ENCODE peak calls at places on chromosomes 4 and X, in six cellular contexts. One of them, this sample, is unnamed.
A peak's percentile ranks its signal among the peaks of the same experiment; 100 is the strongest.

GRCh38 chr4:47623916-47624554 is 139.0 kb downstream of the ATP10D start:
- DNase-seq in ELF-1: no peak
- DNase-seq in uterus: no peak
- DNase-seq in AG10803: peak; percentile 90
- DNase-seq in tibial artery: no peak
- DNase-seq in activated CD4-positive, alpha-beta T cell treated with anti-CD3 and anti-CD28 coated beads, Interleukin-2, amount 50 U/mL, for 24 hours: no peak
- DNase-seq in this sample: no peak

GRCh38 chr4:14254252-14254651 is 626.7 kb upstream of the BOD1L1 start:
- DNase-seq in ELF-1: peak; percentile 20
- DNase-seq in uterus: peak; percentile 12
- DNase-seq in AG10803: peak; percentile 34
- DNase-seq in tibial artery: peak; percentile 31
- DNase-seq in activated CD4-positive, alpha-beta T cell treated with anti-CD3 and anti-CD28 coated beads, Interleukin-2, amount 50 U/mL, for 24 hours: no peak
- DNase-seq in this sample: no peak

GRCh38 chr4:6250235-6250983 is 19.2 kb upstream of the WFS1 start:
- DNase-seq in ELF-1: peak; percentile 71
- DNase-seq in uterus: no peak
- DNase-seq in AG10803: peak; percentile 55
- DNase-seq in tibial artery: no peak
- DNase-seq in activated CD4-positive, alpha-beta T cell treated with anti-CD3 and anti-CD28 coated beads, Interleukin-2, amount 50 U/mL, for 24 hours: peak; percentile 49
- DNase-seq in this sample: no peak

GRCh38 chr4:42152507-42153504 is at the start of gene BEND4:
- DNase-seq in ELF-1: peak; percentile 25
- DNase-seq in uterus: no peak
- DNase-seq in AG10803: no peak
- DNase-seq in tibial artery: no peak
- DNase-seq in activated CD4-positive, alpha-beta T cell treated with anti-CD3 and anti-CD28 coated beads, Interleukin-2, amount 50 U/mL, for 24 hours: no peak
- DNase-seq in this sample: no peak

GRCh38 chr4:111066887-111067286 is 444.0 kb upstream of the PITX2 start:
- DNase-seq in ELF-1: no peak
- DNase-seq in uterus: no peak
- DNase-seq in AG10803: peak; percentile 67
- DNase-seq in tibial artery: no peak
- DNase-seq in activated CD4-positive, alpha-beta T cell treated with anti-CD3 and anti-CD28 coated beads, Interleukin-2, amount 50 U/mL, for 24 hours: no peak
- DNase-seq in this sample: no peak

GRCh38 chrX:53481093-53481492 is 46.9 kb upstream of the HSD17B10 start:
- DNase-seq in ELF-1: peak; percentile 37
- DNase-seq in uterus: no peak
- DNase-seq in AG10803: no peak
- DNase-seq in tibial artery: no peak
- DNase-seq in activated CD4-positive, alpha-beta T cell treated with anti-CD3 and anti-CD28 coated beads, Interleukin-2, amount 50 U/mL, for 24 hours: no peak
- DNase-seq in this sample: no peak

GRCh38 chr4:181278941-181279340 is 964.3 kb upstream of the TENM3 start:
- DNase-seq in ELF-1: no peak
- DNase-seq in uterus: no peak
- DNase-seq in AG10803: no peak
- DNase-seq in tibial artery: no peak
- DNase-seq in activated CD4-positive, alpha-beta T cell treated with anti-CD3 and anti-CD28 coated beads, Interleukin-2, amount 50 U/mL, for 24 hours: no peak
- DNase-seq in this sample: no peak

GRCh38 chrX:11334165-11334564 is 41.0 kb downstream of the AMELX start:
- DNase-seq in ELF-1: no peak
- DNase-seq in uterus: no peak
- DNase-seq in AG10803: no peak
- DNase-seq in tibial artery: no peak
- DNase-seq in activated CD4-positive, alpha-beta T cell treated with anti-CD3 and anti-CD28 coated beads, Interleukin-2, amount 50 U/mL, for 24 hours: no peak
- DNase-seq in this sample: no peak

GRCh38 chr4:86380176-86380724 is 20.4 kb upstream of the MAPK10 start:
- DNase-seq in ELF-1: peak; percentile 36
- DNase-seq in uterus: no peak
- DNase-seq in AG10803: no peak
- DNase-seq in tibial artery: no peak
- DNase-seq in activated CD4-positive, alpha-beta T cell treated with anti-CD3 and anti-CD28 coated beads, Interleukin-2, amount 50 U/mL, for 24 hours: no peak
- DNase-seq in this sample: no peak

GRCh38 chr4:143025111-143025704 is 159.5 kb upstream of the USP38 start:
- DNase-seq in ELF-1: peak; percentile 48
- DNase-seq in uterus: no peak
- DNase-seq in AG10803: peak; percentile 58
- DNase-seq in tibial artery: no peak
- DNase-seq in activated CD4-positive, alpha-beta T cell treated with anti-CD3 and anti-CD28 coated beads, Interleukin-2, amount 50 U/mL, for 24 hours: no peak
- DNase-seq in this sample: peak; percentile 54

GRCh38 chr4:113452868-113453620 is 308.5 kb downstream of the CAMK2D start:
- DNase-seq in ELF-1: peak; percentile 72
- DNase-seq in uterus: peak; percentile 25
- DNase-seq in AG10803: peak; percentile 25
- DNase-seq in tibial artery: no peak
- DNase-seq in activated CD4-positive, alpha-beta T cell treated with anti-CD3 and anti-CD28 coated beads, Interleukin-2, amount 50 U/mL, for 24 hours: no peak
- DNase-seq in this sample: no peak

GRCh38 chr4:178205826-178206225 is 763.6 kb upstream of the AGA start:
- DNase-seq in ELF-1: no peak
- DNase-seq in uterus: no peak
- DNase-seq in AG10803: no peak
- DNase-seq in tibial artery: no peak
- DNase-seq in activated CD4-positive, alpha-beta T cell treated with anti-CD3 and anti-CD28 coated beads, Interleukin-2, amount 50 U/mL, for 24 hours: no peak
- DNase-seq in this sample: no peak

GRCh38 chr4:98242538-98242937 is 18.6 kb upstream of the RAP1GDS1 start:
- DNase-seq in ELF-1: no peak
- DNase-seq in uterus: no peak
- DNase-seq in AG10803: peak; percentile 8
- DNase-seq in tibial artery: no peak
- DNase-seq in activated CD4-positive, alpha-beta T cell treated with anti-CD3 and anti-CD28 coated beads, Interleukin-2, amount 50 U/mL, for 24 hours: no peak
- DNase-seq in this sample: no peak

GRCh38 chr4:1604706-1605205 is 79.4 kb downstream of the FAM53A start:
- DNase-seq in ELF-1: no peak
- DNase-seq in uterus: no peak
- DNase-seq in AG10803: no peak
- DNase-seq in tibial artery: no peak
- DNase-seq in activated CD4-positive, alpha-beta T cell treated with anti-CD3 and anti-CD28 coated beads, Interleukin-2, amount 50 U/mL, for 24 hours: no peak
- DNase-seq in this sample: peak; percentile 71

GRCh38 chr4:20418865-20419451 is 167.3 kb downstream of the SLIT2 start:
- DNase-seq in ELF-1: no peak
- DNase-seq in uterus: no peak
- DNase-seq in AG10803: peak; percentile 82
- DNase-seq in tibial artery: no peak
- DNase-seq in activated CD4-positive, alpha-beta T cell treated with anti-CD3 and anti-CD28 coated beads, Interleukin-2, amount 50 U/mL, for 24 hours: no peak
- DNase-seq in this sample: no peak

GRCh38 chr4:173488656-173489055 is 41.4 kb downstream of the HAND2 start:
- DNase-seq in ELF-1: no peak
- DNase-seq in uterus: no peak
- DNase-seq in AG10803: peak; percentile 42
- DNase-seq in tibial artery: no peak
- DNase-seq in activated CD4-positive, alpha-beta T cell treated with anti-CD3 and anti-CD28 coated beads, Interleukin-2, amount 50 U/mL, for 24 hours: no peak
- DNase-seq in this sample: no peak

GRCh38 chr4:18057821-18058533 is 36.4 kb upstream of the LCORL start:
- DNase-seq in ELF-1: no peak
- DNase-seq in uterus: no peak
- DNase-seq in AG10803: no peak
- DNase-seq in tibial artery: no peak
- DNase-seq in activated CD4-positive, alpha-beta T cell treated with anti-CD3 and anti-CD28 coated beads, Interleukin-2, amount 50 U/mL, for 24 hours: no peak
- DNase-seq in this sample: no peak

GRCh38 chr4:150240011-150240410 is 161.8 kb downstream of the DCLK2 start:
- DNase-seq in ELF-1: no peak
- DNase-seq in uterus: no peak
- DNase-seq in AG10803: peak; percentile 52
- DNase-seq in tibial artery: no peak
- DNase-seq in activated CD4-positive, alpha-beta T cell treated with anti-CD3 and anti-CD28 coated beads, Interleukin-2, amount 50 U/mL, for 24 hours: no peak
- DNase-seq in this sample: no peak

GRCh38 chr4:30912098-30912719 is 192.0 kb downstream of the PCDH7 start:
- DNase-seq in ELF-1: no peak
- DNase-seq in uterus: no peak
- DNase-seq in AG10803: no peak
- DNase-seq in tibial artery: no peak
- DNase-seq in activated CD4-positive, alpha-beta T cell treated with anti-CD3 and anti-CD28 coated beads, Interleukin-2, amount 50 U/mL, for 24 hours: no peak
- DNase-seq in this sample: no peak

GRCh38 chr4:11424000-11424399 is 4.7 kb downstream of the HS3ST1 start:
- DNase-seq in ELF-1: peak; percentile 52
- DNase-seq in uterus: no peak
- DNase-seq in AG10803: no peak
- DNase-seq in tibial artery: no peak
- DNase-seq in activated CD4-positive, alpha-beta T cell treated with anti-CD3 and anti-CD28 coated beads, Interleukin-2, amount 50 U/mL, for 24 hours: peak; percentile 9
- DNase-seq in this sample: no peak

GRCh38 chr4:159105761-159106243 is 2.9 kb downstream of the RAPGEF2 start:
- DNase-seq in ELF-1: peak; percentile 8
- DNase-seq in uterus: no peak
- DNase-seq in AG10803: peak; percentile 40
- DNase-seq in tibial artery: peak; percentile 33
- DNase-seq in activated CD4-positive, alpha-beta T cell treated with anti-CD3 and anti-CD28 coated beads, Interleukin-2, amount 50 U/mL, for 24 hours: peak; percentile 10
- DNase-seq in this sample: no peak

GRCh38 chr4:149884529-149885206 is 69.0 kb upstream of the IQCM start:
- DNase-seq in ELF-1: no peak
- DNase-seq in uterus: no peak
- DNase-seq in AG10803: no peak
- DNase-seq in tibial artery: no peak
- DNase-seq in activated CD4-positive, alpha-beta T cell treated with anti-CD3 and anti-CD28 coated beads, Interleukin-2, amount 50 U/mL, for 24 hours: no peak
- DNase-seq in this sample: no peak

GRCh38 chrX:119826399-119826959 is 26.3 kb downstream of the UPF3B start:
- DNase-seq in ELF-1: no peak
- DNase-seq in uterus: no peak
- DNase-seq in AG10803: peak; percentile 58
- DNase-seq in tibial artery: no peak
- DNase-seq in activated CD4-positive, alpha-beta T cell treated with anti-CD3 and anti-CD28 coated beads, Interleukin-2, amount 50 U/mL, for 24 hours: no peak
- DNase-seq in this sample: no peak

GRCh38 chr4:6269400-6269650 is 325 bp upstream of the WFS1 start:
- DNase-seq in ELF-1: no peak
- DNase-seq in uterus: no peak
- DNase-seq in AG10803: no peak
- DNase-seq in tibial artery: no peak
- DNase-seq in activated CD4-positive, alpha-beta T cell treated with anti-CD3 and anti-CD28 coated beads, Interleukin-2, amount 50 U/mL, for 24 hours: no peak
- DNase-seq in this sample: no peak

GRCh38 chr4:2340272-2341061 is 78.0 kb downstream of the ZFYVE28 start:
- DNase-seq in ELF-1: no peak
- DNase-seq in uterus: no peak
- DNase-seq in AG10803: no peak
- DNase-seq in tibial artery: peak; percentile 4
- DNase-seq in activated CD4-positive, alpha-beta T cell treated with anti-CD3 and anti-CD28 coated beads, Interleukin-2, amount 50 U/mL, for 24 hours: no peak
- DNase-seq in this sample: peak; percentile 59

GRCh38 chrX:33726281-33727160 is 405.6 kb downstream of the FAM47A start:
- DNase-seq in ELF-1: no peak
- DNase-seq in uterus: peak; percentile 15
- DNase-seq in AG10803: no peak
- DNase-seq in tibial artery: no peak
- DNase-seq in activated CD4-positive, alpha-beta T cell treated with anti-CD3 and anti-CD28 coated beads, Interleukin-2, amount 50 U/mL, for 24 hours: no peak
- DNase-seq in this sample: peak; percentile 24

GRCh38 chr4:155657169-155657568 is 9.5 kb upstream of the GUCY1A1 start:
- DNase-seq in ELF-1: no peak
- DNase-seq in uterus: no peak
- DNase-seq in AG10803: peak; percentile 53
- DNase-seq in tibial artery: no peak
- DNase-seq in activated CD4-positive, alpha-beta T cell treated with anti-CD3 and anti-CD28 coated beads, Interleukin-2, amount 50 U/mL, for 24 hours: no peak
- DNase-seq in this sample: no peak

GRCh38 chr4:91963489-91963888 is 340.3 kb upstream of the GRID2 start:
- DNase-seq in ELF-1: no peak
- DNase-seq in uterus: no peak
- DNase-seq in AG10803: no peak
- DNase-seq in tibial artery: no peak
- DNase-seq in activated CD4-positive, alpha-beta T cell treated with anti-CD3 and anti-CD28 coated beads, Interleukin-2, amount 50 U/mL, for 24 hours: no peak
- DNase-seq in this sample: no peak

This sample was measured in left lung.